ENCODE peak calls at places on chromosome 17, in seven cellular contexts. H is T-cell; X is activated naive CD4-positive, alpha-beta T cell treated with anti-CD3 and anti-CD28 coated beads, Interleukin-2, amount 50 U/mL, for 72 hours; A is lung; C is activated CD8-positive, alpha-beta T cell treated with anti-CD3 and anti-CD28 coated beads, Interleukin-2, amount 10 ng/mL, durations not matched to agents 7 days and 5 days; P is activated T-cell treated with anti-CD3 and anti-CD28 coated beads, Interleukin-2, amount 50 U/mL, for 4 hours; I is CD8-positive, alpha-beta T cell. V is an unnamed sample.

GRCh38 chr17:82246365-82247174 is 17.7 kb downstream of the SLC16A3 start:
- ATAC-seq in A (peak; percentile 39), I (no peak), P (no peak), H (no peak), X (peak; percentile 28), C (no peak), V (no peak)

GRCh38 chr17:69130627-69131293 is 10.9 kb downstream of the ABCA6 start:
- ATAC-seq in C (no peak), I (no peak), X (no peak), H (no peak), P (no peak), A (no peak), V (no peak)

GRCh38 chr17:13545941-13546340 is 55.8 kb downstream of the HS3ST3A1 start:
- ATAC-seq in H (no peak), I (no peak), P (no peak), X (no peak), A (no peak), C (no peak), V (no peak)

GRCh38 chr17:41311111-41311510 is 2.0 kb upstream of the KRTAP16-1 start:
- ATAC-seq in A (no peak), C (no peak), I (no peak), H (no peak), P (no peak), X (no peak), V (no peak)

GRCh38 chr17:4229627-4230026 is 34.2 kb downstream of the ANKFY1 start:
- ATAC-seq in I (no peak), C (no peak), X (no peak), A (peak; percentile 48), H (no peak), P (no peak), V (no peak)

GRCh38 chr17:72531729-72532128 is 410.9 kb downstream of the SOX9 start:
- ATAC-seq in P (no peak), X (no peak), H (no peak), C (no peak), A (no peak), I (no peak), V (no peak)

GRCh38 chr17:977163-977562 is 2.4 kb downstream of the NXN start:
- ATAC-seq in H (no peak), I (no peak), A (no peak), C (no peak), X (no peak), P (no peak), V (no peak)

GRCh38 chr17:17833664-17834357 is 3.0 kb downstream of the SREBF1 start:
- ATAC-seq in A (no peak), H (no peak), I (no peak), C (no peak), P (no peak), X (no peak), V (peak; percentile 0)

GRCh38 chr17:76534831-76535732 is 2.4 kb downstream of the CYGB start:
- ATAC-seq in A (no peak), C (no peak), I (no peak), P (no peak), H (no peak), X (no peak), V (no peak)

GRCh38 chr17:28538296-28538895 is 14.0 kb downstream of the UNC119 start:
- ATAC-seq in C (no peak), X (no peak), A (no peak), H (no peak), I (no peak), P (no peak), V (no peak)

GRCh38 chr17:79696159-79696982 is 34.4 kb upstream of the ENPP7 start:
- ATAC-seq in C (no peak), I (no peak), H (no peak), P (no peak), X (no peak), A (no peak), V (no peak)

GRCh38 chr17:9408381-9408780 is 167.2 kb downstream of the STX8 start:
- ATAC-seq in X (no peak), I (no peak), A (no peak), H (no peak), P (no peak), C (no peak), V (no peak)

GRCh38 chr17:80692931-80693467 is 148.4 kb downstream of the RPTOR start:
- ATAC-seq in C (no peak), I (no peak), A (no peak), X (no peak), H (no peak), P (no peak), V (no peak)